ENCODE peak calls at places on chromosomes 4 and X, in five cellular contexts. One of them, this sample, is unnamed.
A peak's percentile ranks its signal among the peaks of the same experiment; 100 is the strongest.

GRCh38 chrX:65581661-65582339 is 47.2 kb upstream of the LAS1L start:
- DNase-seq in aorta: no peak
- DNase-seq in GM18507: peak; percentile 20
- DNase-seq in upper lobe of right lung: no peak
- DNase-seq in NCI-H1694: peak; percentile 39
- DNase-seq in this sample: no peak

GRCh38 chr4:1969928-1970723 is 38.6 kb downstream of the NELFA start:
- DNase-seq in aorta: peak; percentile 57
- DNase-seq in NCI-H1694: no peak
- DNase-seq in GM18507: no peak
- DNase-seq in upper lobe of right lung: no peak
- DNase-seq in this sample: no peak

GRCh38 chrX:86295293-86295692 is 147.0 kb downstream of the DACH2 start:
- DNase-seq in NCI-H1694: no peak
- DNase-seq in GM18507: no peak
- DNase-seq in aorta: no peak
- DNase-seq in upper lobe of right lung: no peak
- DNase-seq in this sample: no peak

GRCh38 chr4:120922390-120923200 is at the start of gene PRDM5:
- DNase-seq in GM18507: no peak
- DNase-seq in aorta: peak; percentile 87
- DNase-seq in NCI-H1694: no peak
- DNase-seq in upper lobe of right lung: peak; percentile 88
- DNase-seq in this sample: peak; percentile 58

GRCh38 chr4:139734201-139734874 is 68.7 kb downstream of the MGST2 start:
- DNase-seq in upper lobe of right lung: no peak
- DNase-seq in aorta: no peak
- DNase-seq in NCI-H1694: no peak
- DNase-seq in GM18507: no peak
- DNase-seq in this sample: no peak

GRCh38 chrX:87583679-87584078 is 66.1 kb downstream of the KLHL4 start:
- DNase-seq in upper lobe of right lung: no peak
- DNase-seq in GM18507: no peak
- DNase-seq in aorta: no peak
- DNase-seq in NCI-H1694: peak; percentile 0
- DNase-seq in this sample: no peak

GRCh38 chr4:77636902-77637301 is 31.3 kb downstream of the CXCL13 start:
- DNase-seq in NCI-H1694: no peak
- DNase-seq in aorta: peak; percentile 70
- DNase-seq in GM18507: no peak
- DNase-seq in upper lobe of right lung: no peak
- DNase-seq in this sample: no peak

GRCh38 chrX:104270916-104271512 is 16.3 kb upstream of the ESX1 start:
- DNase-seq in NCI-H1694: peak; percentile 26
- DNase-seq in aorta: no peak
- DNase-seq in upper lobe of right lung: no peak
- DNase-seq in GM18507: no peak
- DNase-seq in this sample: no peak

GRCh38 chr4:72525938-72526337 is 43.1 kb downstream of the ADAMTS3 start:
- DNase-seq in upper lobe of right lung: peak; percentile 60
- DNase-seq in GM18507: no peak
- DNase-seq in NCI-H1694: no peak
- DNase-seq in aorta: peak; percentile 77
- DNase-seq in this sample: peak; percentile 54

GRCh38 chr4:119299221-119300071 is 22.5 kb downstream of the FABP2 start:
- DNase-seq in NCI-H1694: no peak
- DNase-seq in aorta: no peak
- DNase-seq in upper lobe of right lung: no peak
- DNase-seq in GM18507: no peak
- DNase-seq in this sample: no peak

GRCh38 chrX:7788334-7788733 is 54.6 kb upstream of the VCX start:
- DNase-seq in aorta: no peak
- DNase-seq in upper lobe of right lung: no peak
- DNase-seq in NCI-H1694: no peak
- DNase-seq in GM18507: no peak
- DNase-seq in this sample: no peak

GRCh38 chr4:38759077-38759789 is 23.6 kb downstream of the TLR10 start:
- DNase-seq in aorta: no peak
- DNase-seq in GM18507: no peak
- DNase-seq in NCI-H1694: no peak
- DNase-seq in upper lobe of right lung: no peak
- DNase-seq in this sample: peak; percentile 49

GRCh38 chrX:19344661-19345060 is 934 bp downstream of the PDHA1 start:
- DNase-seq in upper lobe of right lung: no peak
- DNase-seq in GM18507: no peak
- DNase-seq in NCI-H1694: no peak
- DNase-seq in aorta: no peak
- DNase-seq in this sample: no peak

GRCh38 chr4:11436673-11437072 is 8.0 kb upstream of the HS3ST1 start:
- DNase-seq in NCI-H1694: no peak
- DNase-seq in upper lobe of right lung: no peak
- DNase-seq in aorta: no peak
- DNase-seq in GM18507: no peak
- DNase-seq in this sample: no peak